ENCODE peak calls at places on chromosome 14, in ten cellular contexts. N, R, X, B, K, U, A, F, Z and Y are unnamed samples.

GRCh38 chr14:71472961-71473340 is 459.3 kb upstream of the RGS6 start:
- DNase-seq in N (no peak), R (no peak), X (no peak), B (no peak), K (no peak), U (no peak), A (no peak), F (no peak), Z (no peak), Y (no peak)

GRCh38 chr14:29805415-29806123 is 122.1 kb downstream of the PRKD1 start:
- DNase-seq in N (peak; percentile 73), R (peak; percentile 55), X (peak; percentile 7), B (no peak), K (no peak), U (peak; percentile 79), A (no peak), F (peak; percentile 1), Z (peak; percentile 98), Y (peak; percentile 94)

GRCh38 chr14:72560856-72561493 is 332.9 kb downstream of the DPF3 start:
- DNase-seq in N (no peak), R (no peak), X (no peak), B (no peak), K (no peak), U (no peak), A (no peak), F (no peak), Z (no peak), Y (no peak)

GRCh38 chr14:85319101-85319500 is 210.8 kb upstream of the FLRT2 start:
- DNase-seq in N (no peak), R (no peak), X (no peak), B (no peak), K (no peak), U (no peak), A (no peak), F (no peak), Z (no peak), Y (no peak)

GRCh38 chr14:75881986-75882385 is 99.8 kb downstream of the TGFB3 start:
- DNase-seq in N (no peak), R (no peak), X (no peak), B (no peak), K (no peak), U (no peak), A (no peak), F (no peak), Z (no peak), Y (no peak)

GRCh38 chr14:59262717-59263469 is 74.4 kb downstream of the DAAM1 start:
- DNase-seq in N (no peak), R (no peak), X (no peak), B (no peak), K (no peak), U (no peak), A (no peak), F (no peak), Z (no peak), Y (no peak)

GRCh38 chr14:102461490-102462317 is 47.9 kb downstream of the ANKRD9 start:
- DNase-seq in N (no peak), R (no peak), X (no peak), B (no peak), K (no peak), U (no peak), A (no peak), F (peak; percentile 4), Z (no peak), Y (no peak)

GRCh38 chr14:49792618-49793017 is 24.7 kb downstream of the KLHDC2 start:
- DNase-seq in N (no peak), R (no peak), X (no peak), B (no peak), K (no peak), U (no peak), A (no peak), F (no peak), Z (no peak), Y (no peak)

GRCh38 chr14:71414631-71415403 is 507.6 kb downstream of the PCNX1 start:
- DNase-seq in N (no peak), R (no peak), X (no peak), B (no peak), K (no peak), U (no peak), A (no peak), F (no peak), Z (peak; percentile 53), Y (no peak)

GRCh38 chr14:34649344-34649743 is 19.4 kb upstream of the SNX6 start:
- DNase-seq in N (no peak), R (no peak), X (peak; percentile 22), B (no peak), K (no peak), U (no peak), A (no peak), F (no peak), Z (peak; percentile 92), Y (peak; percentile 69)

GRCh38 chr14:36214476-36215216 is 38.1 kb upstream of the PTCSC3 start:
- DNase-seq in N (no peak), R (no peak), X (no peak), B (no peak), K (no peak), U (no peak), A (no peak), F (no peak), Z (peak; percentile 15), Y (peak; percentile 10)

GRCh38 chr14:92404938-92405337 is 82.0 kb downstream of the SLC24A4 start:
- DNase-seq in N (no peak), R (no peak), X (no peak), B (no peak), K (no peak), U (no peak), A (no peak), F (no peak), Z (no peak), Y (no peak)

GRCh38 chr14:72128629-72129028 is 196.4 kb downstream of the RGS6 start:
- DNase-seq in N (no peak), R (no peak), X (no peak), B (no peak), K (no peak), U (no peak), A (no peak), F (no peak), Z (no peak), Y (no peak)

DNA sequence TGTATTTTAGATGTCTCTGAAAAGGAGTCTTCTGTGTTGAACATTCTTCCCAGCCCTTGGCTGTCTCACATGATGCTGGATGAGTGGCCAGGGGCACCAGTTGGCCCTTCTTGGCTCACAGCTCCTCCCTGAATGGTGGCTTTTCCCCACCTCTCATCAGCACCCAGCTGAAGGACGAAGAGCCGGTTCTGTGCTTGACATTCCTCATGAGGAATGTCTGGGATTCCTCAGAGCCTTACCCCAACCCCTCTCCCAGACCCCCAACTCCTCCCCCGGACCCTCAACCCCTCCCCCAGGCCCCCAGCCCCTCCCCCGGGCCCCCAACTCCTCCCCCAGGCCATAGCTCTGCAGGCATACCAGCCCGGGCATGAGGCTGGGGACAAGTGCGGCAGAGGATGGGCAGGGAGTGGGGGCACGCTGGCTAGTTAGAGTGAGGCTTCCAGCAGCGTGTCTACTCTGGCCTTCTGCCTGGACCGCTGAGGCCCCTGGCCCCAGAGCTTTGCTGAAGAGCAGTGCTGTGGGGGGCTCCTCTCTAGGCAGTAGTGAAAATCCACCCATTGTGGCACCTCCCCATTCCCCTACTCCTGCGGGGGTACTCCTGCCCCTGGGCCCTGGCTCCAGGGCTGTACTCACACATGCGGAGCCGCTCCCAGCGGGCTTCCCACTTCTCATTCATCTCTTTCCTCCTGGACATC is 64.3 kb downstream of the PLEKHG3 start:
- DNase-seq in N (no peak), R (no peak), X (no peak), B (no peak), K (no peak), U (no peak), A (no peak), F (no peak), Z (no peak), Y (no peak)
- TF ChIP-seq CTCF in N (no peak), R (no peak), X (no peak), B (no peak), K (no peak), U (no peak), A (no peak), F (no peak), Z (no peak), Y (no peak)

GRCh38 chr14:106459971-106460730 is 933.8 kb downstream of the TMEM121 start:
- DNase-seq in N (no peak), R (peak; percentile 60), X (peak; percentile 17), B (no peak), K (peak; percentile 45), U (no peak), A (no peak), F (no peak), Z (no peak), Y (peak; percentile 37)
- TF ChIP-seq CTCF in N (no peak), R (peak; percentile 39), X (peak; percentile 21), B (no peak), K (peak; percentile 70), U (no peak), A (peak; percentile 34), F (no peak), Z (no peak), Y (peak; percentile 37)

DNA sequence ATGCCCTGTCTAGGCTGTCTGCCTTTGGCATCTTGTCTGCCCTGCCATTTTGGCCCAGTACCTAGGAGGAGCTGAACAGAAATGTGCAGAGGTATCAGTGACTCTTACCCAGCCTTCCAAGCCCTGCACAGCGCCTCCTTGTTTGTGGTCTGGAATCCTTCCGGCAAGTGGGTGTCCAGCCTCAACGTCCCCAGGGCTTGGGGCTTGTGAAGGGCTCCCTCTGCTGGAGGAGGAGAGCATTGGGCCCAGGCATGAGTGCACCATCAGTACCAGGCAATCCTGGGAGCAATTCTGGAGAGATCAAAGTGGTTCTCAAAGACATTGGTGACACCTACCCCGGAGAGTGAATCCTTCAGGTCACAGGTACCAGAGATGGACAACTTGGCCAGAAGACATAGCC is 2.4 kb upstream of the TCL1B start:
- DNase-seq in N (no peak), R (no peak), X (no peak), B (no peak), K (peak; percentile 69), U (peak; percentile 35), A (no peak), F (peak; percentile 16), Z (no peak), Y (peak; percentile 20)
- TF ChIP-seq CTCF in N (peak; percentile 4), R (peak; percentile 65), X (peak; percentile 37), B (peak; percentile 43), K (peak; percentile 98), U (peak; percentile 81), A (peak; percentile 96), F (peak; percentile 35), Z (no peak), Y (peak; percentile 14)

GRCh38 chr14:73846944-73847343 is 4.7 kb upstream of the PTGR2 start:
- DNase-seq in N (no peak), R (no peak), X (no peak), B (no peak), K (no peak), U (no peak), A (no peak), F (no peak), Z (no peak), Y (no peak)

GRCh38 chr14:73850940-73851339 is 691 bp upstream of the PTGR2 start:
- DNase-seq in N (no peak), R (no peak), X (peak; percentile 7), B (no peak), K (no peak), U (no peak), A (no peak), F (no peak), Z (no peak), Y (peak; percentile 17)

GRCh38 chr14:73851567-73852382 is at the start of gene PTGR2:
- DNase-seq in N (peak; percentile 95), R (peak; percentile 95), X (peak; percentile 94), B (peak; percentile 97), K (peak; percentile 96), U (peak; percentile 98), A (peak; percentile 92), F (peak; percentile 94), Z (peak; percentile 92), Y (peak; percentile 97)
- TF ChIP-seq CTCF in N (no peak), R (peak; percentile 34), X (no peak), B (no peak), K (no peak), U (peak; percentile 53), A (no peak), F (no peak), Z (no peak), Y (no peak)